ENCODE peak calls at places on chromosomes 13 and 19, in seven cellular contexts. M, C, A, N, F, O and T are unnamed samples.

GRCh38 chr19:11736696-11737095 is 2.0 kb downstream of the ZNF823 start:
- DNase-seq in M (peak; percentile 77), C (no peak), A (peak; percentile 61), N (no peak), F (no peak), O (peak; percentile 86), T (no peak)

GRCh38 chr19:45791744-45792481 is 732 bp downstream of the DMWD start:
- DNase-seq in M (no peak), C (no peak), A (no peak), N (no peak), F (no peak), O (no peak), T (no peak)

GRCh38 chr13:88651531-88651930 is 980.4 kb downstream of the SLITRK5 start:
- DNase-seq in M (no peak), C (peak; percentile 0), A (no peak), N (no peak), F (no peak), O (no peak), T (no peak)

GRCh38 chr13:41613471-41613870 is 156.1 kb downstream of the RGCC start:
- DNase-seq in M (no peak), C (no peak), A (no peak), N (no peak), F (no peak), O (no peak), T (no peak)

GRCh38 chr19:19628499-19629134 is 597 bp upstream of the LPAR2 start:
- DNase-seq in M (no peak), C (peak; percentile 41), A (peak; percentile 72), N (peak; percentile 57), F (peak; percentile 96), O (no peak), T (peak; percentile 49)

GRCh38 chr13:113636266-113636963 is 21.6 kb downstream of the ATP4B start:
- DNase-seq in M (no peak), C (no peak), A (no peak), N (no peak), F (no peak), O (no peak), T (no peak)

GRCh38 chr13:80215368-80215767 is 125.6 kb downstream of the SPRY2 start:
- DNase-seq in M (peak; percentile 28), C (no peak), A (no peak), N (no peak), F (no peak), O (peak; percentile 66), T (no peak)

GRCh38 chr19:36030264-36031148 is 2.2 kb downstream of the CLIP3 start:
- DNase-seq in M (peak; percentile 16), C (no peak), A (peak; percentile 45), N (no peak), F (no peak), O (peak; percentile 41), T (no peak)

GRCh38 chr19:1981253-1981652 is 34.3 kb downstream of the BTBD2 start:
- DNase-seq in M (no peak), C (no peak), A (no peak), N (no peak), F (no peak), O (no peak), T (no peak)

GRCh38 chr13:80584306-80584705 is 243.4 kb upstream of the SPRY2 start:
- DNase-seq in M (no peak), C (no peak), A (no peak), N (no peak), F (no peak), O (no peak), T (no peak)

GRCh38 chr13:32426191-32426980 is 1.5 kb downstream of the N4BP2L1 start:
- DNase-seq in M (no peak), C (peak; percentile 4), A (no peak), N (no peak), F (peak; percentile 46), O (peak; percentile 34), T (peak; percentile 22)

GRCh38 chr13:74696148-74696922 is 562.1 kb upstream of the KLF12 start:
- DNase-seq in M (no peak), C (no peak), A (no peak), N (no peak), F (no peak), O (no peak), T (no peak)

GRCh38 chr19:29761575-29762225 is 46.6 kb upstream of the C19orf12 start:
- DNase-seq in M (no peak), C (no peak), A (no peak), N (no peak), F (no peak), O (no peak), T (no peak)

GRCh38 chr19:46413262-46414031 is at the start of gene CCDC8:
- DNase-seq in M (peak; percentile 64), C (no peak), A (peak; percentile 95), N (peak; percentile 77), F (peak; percentile 98), O (peak; percentile 85), T (no peak)

GRCh38 chr13:65789815-65790214 is 1440.3 kb downstream of the PCDH9 start:
- DNase-seq in M (peak; percentile 25), C (no peak), A (peak; percentile 65), N (no peak), F (no peak), O (peak; percentile 73), T (no peak)

GRCh38 chr19:38210458-38210987 is 13.5 kb downstream of the DPF1 start:
- DNase-seq in M (no peak), C (no peak), A (no peak), N (peak; percentile 61), F (peak; percentile 93), O (no peak), T (no peak)